ENCODE peak calls at places on chromosomes 3 and 15, in five cellular contexts. M, C, F, R and L are unnamed samples.
A peak's percentile ranks its signal among the peaks of the same experiment; 100 is the strongest.

GRCh38 chr3:47803478-47804025 is 614 bp downstream of the DHX30 start:
- DNase-seq in M (peak; percentile 78), C (peak; percentile 61), F (no peak), R (no peak), L (peak; percentile 27)

GRCh38 chr15:65323071-65323511 is 18.6 kb downstream of the RNU5B-1 start:
- DNase-seq in M (no peak), C (no peak), F (peak; percentile 32), R (no peak), L (no peak)

GRCh38 chr3:124669470-124669869 is 60.8 kb upstream of the UMPS start:
- DNase-seq in M (no peak), C (no peak), F (peak; percentile 68), R (no peak), L (peak; percentile 91)

GRCh38 chr3:145898487-145898886 is 262.5 kb downstream of the PLOD2 start:
- DNase-seq in M (no peak), C (no peak), F (peak; percentile 26), R (no peak), L (peak; percentile 20)

GRCh38 chr3:18208856-18209255 is 216.3 kb downstream of the SATB1 start:
- DNase-seq in M (no peak), C (no peak), F (no peak), R (no peak), L (no peak)

GRCh38 chr3:125367403-125368230 is 7.5 kb downstream of the ZNF148 start:
- DNase-seq in M (no peak), C (no peak), F (peak; percentile 24), R (no peak), L (peak; percentile 85)

GRCh38 chr3:72316501-72317279 is 531.6 kb downstream of the SHQ1 start:
- DNase-seq in M (no peak), C (no peak), F (no peak), R (no peak), L (no peak)

GRCh38 chr3:179768080-179768479 is 115.2 kb downstream of the USP13 start:
- DNase-seq in M (peak; percentile 62), C (no peak), F (peak; percentile 73), R (no peak), L (peak; percentile 73)

GRCh38 chr3:172315401-172316091 is 132.7 kb downstream of the GHSR start:
- DNase-seq in M (peak; percentile 51), C (peak; percentile 94), F (peak; percentile 88), R (no peak), L (peak; percentile 73)

GRCh38 chr15:62445244-62445643 is 280.2 kb upstream of the C2CD4B start:
- DNase-seq in M (no peak), C (no peak), F (peak; percentile 49), R (no peak), L (peak; percentile 78)

GRCh38 chr3:43194490-43195115 is 88.7 kb upstream of the POMGNT2 start:
- DNase-seq in M (no peak), C (no peak), F (no peak), R (no peak), L (no peak)

GRCh38 chr3:126941721-126942270 is 41.1 kb upstream of the PLXNA1 start:
- DNase-seq in M (no peak), C (no peak), F (no peak), R (no peak), L (no peak)

GRCh38 chr3:46222435-46223161 is 14.5 kb upstream of the CCR1 start:
- DNase-seq in M (peak; percentile 19), C (no peak), F (no peak), R (no peak), L (no peak)

GRCh38 chr15:34603095-34603494 is 19.6 kb upstream of the GOLGA8B start:
- DNase-seq in M (no peak), C (no peak), F (peak; percentile 41), R (no peak), L (no peak)

GRCh38 chr15:101063212-101063611 is 144.1 kb downstream of the LRRK1 start:
- DNase-seq in M (no peak), C (no peak), F (no peak), R (no peak), L (no peak)

GRCh38 chr15:95995375-95996168 is 334.9 kb upstream of the NR2F2 start:
- DNase-seq in M (no peak), C (no peak), F (peak; percentile 59), R (no peak), L (peak; percentile 63)

GRCh38 chr3:72947715-72948507 is 48.7 kb upstream of the PPP4R2 start:
- DNase-seq in M (no peak), C (no peak), F (no peak), R (no peak), L (no peak)

GRCh38 chr15:61835029-61835428 is 225.2 kb downstream of the VPS13C start:
- DNase-seq in M (no peak), C (no peak), F (no peak), R (no peak), L (no peak)

GRCh38 chr15:66876423-66876730 is 174.3 kb downstream of the SMAD6 start:
- DNase-seq in M (no peak), C (no peak), F (no peak), R (no peak), L (no peak)

GRCh38 chr15:92882697-92883642 is 17.2 kb upstream of the CHD2 start:
- DNase-seq in M (no peak), C (no peak), F (no peak), R (peak; percentile 56), L (peak; percentile 51)

GRCh38 chr3:65330072-65330471 is 642.3 kb upstream of the ADAMTS9 start:
- DNase-seq in M (no peak), C (no peak), F (peak; percentile 62), R (no peak), L (peak; percentile 56)

GRCh38 chr3:132167870-132168269 is 133.1 kb upstream of the CPNE4 start:
- DNase-seq in M (no peak), C (no peak), F (no peak), R (no peak), L (no peak)

GRCh38 chr3:133568294-133569014 is 5.0 kb upstream of the CDV3 start:
- DNase-seq in M (peak; percentile 92), C (peak; percentile 99), F (peak; percentile 90), R (no peak), L (peak; percentile 94)

GRCh38 chr3:42376397-42376798 is 34.0 kb downstream of the LYZL4 start:
- DNase-seq in M (no peak), C (peak; percentile 76), F (peak; percentile 65), R (no peak), L (peak; percentile 74)

GRCh38 chr15:42194502-42194901 is 13.6 kb downstream of the VPS39 start:
- DNase-seq in M (peak; percentile 88), C (peak; percentile 41), F (peak; percentile 86), R (no peak), L (peak; percentile 32)

GRCh38 chr3:73609655-73610054 is 15.1 kb downstream of the PDZRN3 start:
- DNase-seq in M (no peak), C (no peak), F (no peak), R (no peak), L (no peak)

GRCh38 chr3:22474706-22475470 is 723.9 kb upstream of the ZNF385D start:
- DNase-seq in M (peak; percentile 3), C (no peak), F (peak; percentile 71), R (no peak), L (peak; percentile 50)

GRCh38 chr3:53680026-53680425 is 166.2 kb downstream of the CHDH start:
- DNase-seq in M (no peak), C (no peak), F (peak; percentile 19), R (no peak), L (no peak)

GRCh38 chr3:121508384-121508783 is 37.4 kb downstream of the POLQ start:
- DNase-seq in M (no peak), C (no peak), F (no peak), R (no peak), L (no peak)
- H3K36me3 ChIP-seq in M (peaks cover 2% of the 10 kb centered on the region), C (no peaks in the 10 kb centered on the region), F (no peaks in the 10 kb centered on the region), R (peaks cover 90% of the 10 kb centered on the region), L (no peaks in the 10 kb centered on the region)

GRCh38 chr3:100002599-100003350 is 111.5 kb downstream of the FILIP1L start:
- DNase-seq in M (peak; percentile 98), C (peak; percentile 100), F (peak; percentile 74), R (no peak), L (peak; percentile 90)
- H3K4me2 ChIP-seq in M (no peak overlapping the region), C (peak overlapping the region; percentile 50), F (no peak overlapping the region), R (no peak overlapping the region), L (peak overlapping the region; percentile 18)

GRCh38 chr3:123301331-123302184 is 99.8 kb downstream of the SEC22A start:
- DNase-seq in M (no peak), C (no peak), F (no peak), R (no peak), L (peak; percentile 23)
- H3K36me3 ChIP-seq in M (no peaks in the 10 kb centered on the region), C (no peaks in the 10 kb centered on the region), F (no peaks in the 10 kb centered on the region), R (no peaks in the 10 kb centered on the region), L (no peaks in the 10 kb centered on the region)

GRCh38 chr3:50675179-50676030 is 678 bp downstream of the DOCK3 start:
- DNase-seq in M (peak; percentile 25), C (no peak), F (no peak), R (peak; percentile 10), L (peak; percentile 36)
- H3K4me2 ChIP-seq in M (peak overlapping the region; percentile 92), C (peak overlapping the region; percentile 95), F (peak overlapping the region; percentile 50), R (no peak overlapping the region), L (peak overlapping the region; percentile 34)